ENCODE peak calls at places on chromosomes 16 and 17, in five cellular contexts. V is NCI-H1436, K is T follicular helper cell, P is NCI-H774, E is left ventricle myocardium inferior. C is an unnamed sample.

GRCh38 chr17:4582101-4582501 is 2.2 kb upstream of the SMTNL2 start:
- DNase-seq in K (no peak), V (no peak), E (no peak), P (no peak), C (no peak)

GRCh38 chr16:84911490-84912216 is 91.9 kb downstream of the CRISPLD2 start:
- DNase-seq in P (no peak), E (no peak), V (no peak), K (no peak), C (no peak)

GRCh38 chr17:17420561-17421269 is 56.1 kb upstream of the MED9 start:
- DNase-seq in V (no peak), E (peak), K (no peak), P (no peak), C (no peak)

GRCh38 chr16:11566398-11566797 is 20.3 kb downstream of the LITAF start:
- DNase-seq in K (no peak), P (no peak), E (no peak), V (no peak), C (no peak)

GRCh38 chr16:12059216-12059769 is 82.8 kb downstream of the SNX29 start:
- DNase-seq in E (peak), P (no peak), K (no peak), V (no peak), C (no peak)

GRCh38 chr16:22787456-22788189 is 26.3 kb upstream of the HS3ST2 start:
- DNase-seq in E (no peak), V (no peak), P (no peak), K (no peak), C (no peak)

GRCh38 chr17:50428831-50429424 is 2.9 kb downstream of the ACSF2 start:
- DNase-seq in K (no peak), E (no peak), V (no peak), P (no peak), C (no peak)

GRCh38 chr16:3488801-3489200 is 6.5 kb downstream of the C16orf90 start:
- DNase-seq in K (no peak), E (no peak), V (no peak), P (no peak), C (no peak)

GRCh38 chr17:78397681-78398101 is 19.2 kb downstream of the PGS1 start:
- DNase-seq in E (peak), K (no peak), V (no peak), P (no peak), C (no peak)

GRCh38 chr16:55832788-55833583 is at the start of gene CES1:
- DNase-seq in V (no peak), K (no peak), P (no peak), E (peak), C (no peak)

GRCh38 chr17:12296120-12296727 is 275.5 kb downstream of the MAP2K4 start:
- DNase-seq in V (no peak), K (no peak), P (no peak), E (peak), C (no peak)

GRCh38 chr16:58418601-58419000 is 26.3 kb downstream of the GINS3 start:
- DNase-seq in P (no peak), E (peak), V (no peak), K (no peak), C (no peak)

GRCh38 chr16:50267151-50267631 is 840 bp downstream of the ADCY7 start:
- DNase-seq in P (no peak), V (no peak), E (no peak), K (no peak), C (no peak)